ENCODE peak calls at places on chromosome 2, in ten cellular contexts. A is AG04449; D is NCI-H460; F is heart left ventricle; Y is EL; P is CD8-positive, alpha-beta T cell; S is left kidney; M is neuronal stem cell; J is activated CD4-positive, alpha-beta T cell treated with anti-CD3 and anti-CD28 coated beads, Interleukin-2, amount 50 U/mL, for 4 hours; T is endothelial cell. N is an unnamed sample.

GRCh38 chr2:240463866-240464481 is 28.5 kb downstream of the GPC1 start:
- DNase-seq in A (no peak), D (no peak), F (peak), Y (no peak), P (no peak), S (no peak), M (no peak), J (no peak), T (no peak), N (no peak)

GRCh38 chr2:215423928-215424540 is 11.8 kb downstream of the FN1 start:
- DNase-seq in A (no peak), D (no peak), F (no peak), Y (no peak), P (no peak), S (no peak), M (no peak), J (no peak), T (no peak), N (no peak)

GRCh38 chr2:73069041-73069854 is 2.3 kb downstream of the SFXN5 start:
- DNase-seq in A (no peak), D (no peak), F (no peak), Y (no peak), P (no peak), S (no peak), M (no peak), J (no peak), T (no peak), N (no peak)

GRCh38 chr2:186950694-186951093 is 101.7 kb upstream of the ZSWIM2 start:
- DNase-seq in A (no peak), D (no peak), F (no peak), Y (peak), P (no peak), S (no peak), M (no peak), J (no peak), T (no peak), N (peak)

GRCh38 chr2:10030311-10030736 is 13.0 kb upstream of the KLF11 start:
- DNase-seq in A (no peak), D (no peak), F (no peak), Y (no peak), P (no peak), S (peak), M (no peak), J (no peak), T (no peak), N (peak)

GRCh38 chr2:109182426-109182825 is 53.4 kb downstream of the SH3RF3 start:
- DNase-seq in A (no peak), D (no peak), F (no peak), Y (no peak), P (no peak), S (no peak), M (no peak), J (no peak), T (no peak), N (no peak)

GRCh38 chr2:219126555-219126954 is 34.1 kb downstream of the NHEJ1 start:
- DNase-seq in A (no peak), D (no peak), F (no peak), Y (no peak), P (no peak), S (no peak), M (no peak), J (no peak), T (no peak), N (peak)

GRCh38 chr2:95043300-95043786 is 17.8 kb downstream of the MAL start:
- DNase-seq in A (peak), D (no peak), F (peak), Y (peak), P (no peak), S (peak), M (no peak), J (no peak), T (no peak), N (peak)

GRCh38 chr2:69384618-69385081 is 2.4 kb downstream of the GFPT1 start:
- DNase-seq in A (no peak), D (no peak), F (no peak), Y (peak), P (no peak), S (no peak), M (no peak), J (no peak), T (no peak), N (no peak)

GRCh38 chr2:172578860-172579512 is 23.1 kb downstream of the PDK1 start:
- DNase-seq in A (no peak), D (no peak), F (no peak), Y (no peak), P (no peak), S (no peak), M (no peak), J (no peak), T (no peak), N (no peak)

GRCh38 chr2:49616800-49617199 is 462.5 kb upstream of the FSHR start:
- DNase-seq in A (no peak), D (peak), F (no peak), Y (no peak), P (no peak), S (peak), M (peak), J (no peak), T (peak), N (peak)

GRCh38 chr2:24920813-24921441 is 890 bp upstream of the ADCY3 start:
- DNase-seq in A (no peak), D (no peak), F (no peak), Y (no peak), P (no peak), S (peak), M (no peak), J (peak), T (no peak), N (peak)

GRCh38 chr2:873651-874580 is 76.7 kb upstream of the SNTG2 start:
- DNase-seq in A (no peak), D (no peak), F (no peak), Y (no peak), P (no peak), S (peak), M (no peak), J (no peak), T (no peak), N (no peak)

GRCh38 chr2:238107525-238108422 is 7.6 kb downstream of the ESPNL start:
- DNase-seq in A (no peak), D (no peak), F (peak), Y (no peak), P (no peak), S (no peak), M (no peak), J (no peak), T (no peak), N (peak)

GRCh38 chr2:233120459-233120858 is 60.3 kb downstream of the INPP5D start:
- DNase-seq in A (no peak), D (no peak), F (no peak), Y (no peak), P (no peak), S (no peak), M (no peak), J (no peak), T (no peak), N (no peak)

GRCh38 chr2:133718688-133719201 is 150.5 kb upstream of the NCKAP5 start:
- DNase-seq in A (peak), D (peak), F (peak), Y (peak), P (no peak), S (peak), M (no peak), J (no peak), T (no peak), N (no peak)

GRCh38 chr2:751474-751873 is 74.3 kb upstream of the TMEM18 start:
- DNase-seq in A (no peak), D (no peak), F (no peak), Y (no peak), P (no peak), S (no peak), M (no peak), J (no peak), T (no peak), N (no peak)

GRCh38 chr2:179842498-179843153 is 18.8 kb downstream of the ZNF385B start:
- DNase-seq in A (no peak), D (no peak), F (no peak), Y (peak), P (no peak), S (peak), M (no peak), J (no peak), T (peak), N (peak)

GRCh38 chr2:203453858-203454451 is 81.1 kb downstream of the RAPH1 start:
- DNase-seq in A (no peak), D (peak), F (peak), Y (peak), P (no peak), S (peak), M (peak), J (no peak), T (peak), N (peak)

GRCh38 chr2:219628986-219629901 is 1.8 kb downstream of the SLC4A3 start:
- DNase-seq in A (no peak), D (no peak), F (peak), Y (no peak), P (no peak), S (no peak), M (no peak), J (no peak), T (no peak), N (no peak)

GRCh38 chr2:219387284-219388126 is at the start of gene DNPEP:
- DNase-seq in A (no peak), D (peak), F (peak), Y (peak), P (peak), S (peak), M (peak), J (peak), T (peak), N (peak)

GRCh38 chr2:69616755-69617154 is 26.8 kb downstream of the AAK1 start:
- DNase-seq in A (no peak), D (no peak), F (no peak), Y (no peak), P (no peak), S (no peak), M (no peak), J (peak), T (no peak), N (peak)

GRCh38 chr2:72915907-72916742 is 1.2 kb upstream of the EMX1 start:
- DNase-seq in A (no peak), D (no peak), F (no peak), Y (peak), P (no peak), S (peak), M (peak), J (no peak), T (peak), N (peak)

GRCh38 chr2:142131016-142131714 is at the start of gene LRP1B:
- DNase-seq in A (no peak), D (peak), F (no peak), Y (peak), P (no peak), S (peak), M (peak), J (no peak), T (peak), N (peak)

GRCh38 chr2:29817846-29818680 is 103.3 kb downstream of the ALK start:
- DNase-seq in A (no peak), D (no peak), F (no peak), Y (no peak), P (no peak), S (no peak), M (no peak), J (no peak), T (no peak), N (no peak)

GRCh38 chr2:144524190-144524957 is 4.5 kb upstream of the ZEB2 start:
- DNase-seq in A (no peak), D (no peak), F (peak), Y (peak), P (no peak), S (peak), M (peak), J (no peak), T (peak), N (peak)

GRCh38 chr2:130891968-130892367 is 55.3 kb downstream of the ARHGEF4 start:
- DNase-seq in A (no peak), D (no peak), F (no peak), Y (no peak), P (no peak), S (no peak), M (no peak), J (no peak), T (no peak), N (no peak)

GRCh38 chr2:37324536-37324785 is 172 bp downstream of the PRKD3 start:
- DNase-seq in A (no peak), D (no peak), F (peak), Y (no peak), P (no peak), S (peak), M (peak), J (no peak), T (no peak), N (peak)

N was measured in DMS53.